ENCODE peak calls at places on chromosomes 12 and 14, in six cellular contexts. R, X, Z, T, F and M are unnamed samples.

GRCh38 chr14:76152333-76152681 is 585 bp downstream of the GPATCH2L start:
- DNase-seq in T (peak; percentile 72), Z (peak; percentile 83), X (peak; percentile 91), R (peak; percentile 72), F (peak; percentile 35), M (peak; percentile 57)

GRCh38 chr14:101797785-101798342 is 36.4 kb downstream of the PPP2R5C start:
- DNase-seq in F (no peak), T (no peak), R (no peak), Z (no peak), X (no peak), M (no peak)

GRCh38 chr12:127681151-127681754 is 585.7 kb upstream of the TMEM132C start:
- DNase-seq in T (no peak), R (no peak), X (no peak), Z (no peak), F (no peak), M (no peak)

GRCh38 chr14:72547999-72548398 is 345.9 kb downstream of the DPF3 start:
- DNase-seq in R (no peak), X (no peak), F (no peak), Z (no peak), T (no peak), M (no peak)

GRCh38 chr12:94304566-94305061 is 155.1 kb downstream of the CEP83 start:
- DNase-seq in F (no peak), T (no peak), Z (no peak), X (no peak), R (no peak), M (no peak)

GRCh38 chr12:95173392-95174251 is 43.6 kb downstream of the FGD6 start:
- DNase-seq in X (peak; percentile 99), Z (no peak), T (no peak), R (no peak), F (no peak), M (peak; percentile 60)

GRCh38 chr14:69400154-69400553 is 1.7 kb downstream of the SLC39A9 start:
- DNase-seq in R (no peak), Z (no peak), T (no peak), F (no peak), X (no peak), M (no peak)

GRCh38 chr14:36070056-36071043 is 106.2 kb downstream of the PTCSC3 start:
- DNase-seq in Z (peak; percentile 25), T (no peak), R (no peak), F (peak; percentile 60), X (peak; percentile 38), M (no peak)

GRCh38 chr14:72781476-72782181 is 112.3 kb downstream of the DPF3 start:
- DNase-seq in T (no peak), F (no peak), Z (no peak), R (no peak), X (peak; percentile 79), M (peak; percentile 8)

GRCh38 chr12:104694711-104695110 is 238.0 kb downstream of the CHST11 start:
- DNase-seq in X (no peak), Z (no peak), F (no peak), T (no peak), R (no peak), M (no peak)

GRCh38 chr12:132605892-132606291 is 4.5 kb downstream of the LRCOL1 start:
- DNase-seq in Z (no peak), X (no peak), R (no peak), T (no peak), F (no peak), M (no peak)

GRCh38 chr12:19323768-19324167 is 115.5 kb upstream of the AEBP2 start:
- DNase-seq in R (no peak), Z (no peak), T (no peak), F (no peak), X (no peak), M (no peak)

GRCh38 chr12:464484-465267 is 4.9 kb downstream of the B4GALNT3 start:
- DNase-seq in T (no peak), Z (no peak), F (no peak), R (no peak), X (no peak), M (no peak)

GRCh38 chr12:30740274-30740673 is 14.5 kb downstream of the CAPRIN2 start:
- DNase-seq in F (no peak), T (no peak), Z (no peak), R (no peak), X (no peak), M (no peak)

GRCh38 chr12:124593176-124593575 is 25.8 kb upstream of the NCOR2 start:
- DNase-seq in F (no peak), X (no peak), T (no peak), R (no peak), Z (no peak), M (no peak)

GRCh38 chr12:54222609-54223008 is 33.8 kb upstream of the SMUG1 start:
- DNase-seq in R (no peak), T (no peak), F (no peak), X (peak; percentile 84), Z (no peak), M (no peak)

GRCh38 chr12:94805749-94806148 is 155.4 kb upstream of the TMCC3 start:
- DNase-seq in X (peak; percentile 59), F (no peak), Z (no peak), T (no peak), R (no peak), M (peak; percentile 64)

GRCh38 chr12:18634382-18634781 is 103.4 kb downstream of the PLCZ1 start:
- DNase-seq in R (no peak), F (no peak), T (no peak), X (no peak), Z (no peak), M (no peak)

GRCh38 chr14:105602799-105603763 is 76.7 kb downstream of the TMEM121 start:
- DNase-seq in R (no peak), Z (no peak), T (no peak), F (no peak), X (no peak), M (no peak)

GRCh38 chr14:21267886-21268611 is 1.2 kb downstream of the HNRNPC start:
- DNase-seq in X (no peak), R (no peak), F (no peak), T (no peak), Z (no peak), M (no peak)

GRCh38 chr14:76133103-76133502 is 18.6 kb upstream of the GPATCH2L start:
- DNase-seq in R (no peak), T (no peak), F (no peak), X (peak; percentile 21), Z (no peak), M (no peak)

GRCh38 chr14:82667501-82667900 is 1133.8 kb upstream of the SEL1L start:
- DNase-seq in X (no peak), R (no peak), T (no peak), Z (no peak), F (no peak), M (no peak)

GRCh38 chr12:19970826-19971225 is 397.5 kb upstream of the PDE3A start:
- DNase-seq in R (no peak), Z (no peak), X (no peak), F (no peak), T (no peak), M (no peak)

GRCh38 chr12:30100736-30101135 is 317.0 kb upstream of the TMTC1 start:
- DNase-seq in X (no peak), Z (no peak), R (no peak), T (no peak), F (no peak), M (no peak)

GRCh38 chr12:86634706-86635410 is 378.7 kb upstream of the MGAT4C start:
- DNase-seq in Z (no peak), T (no peak), F (no peak), R (no peak), X (peak; percentile 37), M (no peak)

GRCh38 chr14:72793154-72793725 is 100.7 kb downstream of the DPF3 start:
- DNase-seq in X (no peak), R (no peak), Z (no peak), T (no peak), F (no peak), M (no peak)

GRCh38 chr14:91837076-91837475 is 30.3 kb downstream of the TC2N start:
- DNase-seq in R (no peak), Z (no peak), X (no peak), F (no peak), T (no peak), M (no peak)

GRCh38 chr14:30550335-30550734 is 8.6 kb upstream of the G2E3 start:
- DNase-seq in T (no peak), F (no peak), Z (no peak), R (no peak), X (peak; percentile 62), M (no peak)

GRCh38 chr12:1595690-1596347 is 1.4 kb upstream of the FBXL14 start:
- DNase-seq in T (no peak), X (no peak), R (no peak), F (no peak), Z (no peak), M (no peak)

GRCh38 chr14:47959753-47960152 is 284.3 kb upstream of the MDGA2 start:
- DNase-seq in F (no peak), X (peak; percentile 54), Z (no peak), R (no peak), T (no peak), M (no peak)

GRCh38 chr12:98656289-98657101 is 11.4 kb downstream of the APAF1 start:
- DNase-seq in R (no peak), F (no peak), X (no peak), Z (no peak), T (no peak), M (no peak)

GRCh38 chr14:101966742-101967141 is 2.4 kb downstream of the DYNC1H1 start:
- DNase-seq in X (no peak), R (no peak), Z (no peak), T (no peak), F (no peak), M (no peak)

GRCh38 chr12:12608557-12608957 is 3.1 kb upstream of the CREBL2 start:
- DNase-seq in T (no peak), F (no peak), X (peak; percentile 28), Z (no peak), R (no peak), M (no peak)

GRCh38 chr14:60893916-60894315 is 87.0 kb downstream of the TRMT5 start:
- DNase-seq in X (no peak), T (no peak), R (no peak), Z (no peak), F (no peak), M (no peak)

GRCh38 chr14:70804556-70805162 is 4.7 kb downstream of the MAP3K9 start:
- DNase-seq in R (no peak), F (no peak), Z (no peak), T (no peak), X (no peak), M (no peak)

GRCh38 chr12:77847665-77848431 is 17.2 kb downstream of the NAV3 start:
- DNase-seq in F (no peak), R (no peak), Z (no peak), X (peak; percentile 93), T (no peak), M (peak; percentile 46)